ENCODE peak calls at places on chromosomes 7 and 10, in six cellular contexts. L is astrocyte of the spinal cord, X is substantia nigra, A is H54, M is activated T-helper 1 cell treated with Interleukin-2 at 50 U/mL for 16 hours, B is RWPE1. R is an unnamed sample.

GRCh38 chr10:24483701-24484100 is 240.0 kb downstream of the ARHGAP21 start:
- DNase-seq in M (peak), A (peak), B (peak), L (peak), X (no peak), R (no peak)

GRCh38 chr10:110353244-110354119 is 48.8 kb upstream of the SMNDC1 start:
- DNase-seq in A (peak), M (peak), B (peak), X (no peak), L (peak), R (no peak)

GRCh38 chr7:22831602-22832001 is 9.0 kb upstream of the TOMM7 start:
- DNase-seq in A (no peak), X (no peak), M (no peak), B (no peak), L (no peak), R (no peak)

GRCh38 chr10:102648889-102649752 is 4.8 kb downstream of the TRIM8 start:
- DNase-seq in X (peak), L (no peak), A (no peak), B (no peak), M (no peak), R (peak)

GRCh38 chr7:37916673-37917660 is at the start of gene SFRP4:
- DNase-seq in A (peak), X (peak), B (peak), M (no peak), L (peak), R (peak)

GRCh38 chr10:25875555-25876165 is 58.4 kb upstream of the MYO3A start:
- DNase-seq in B (peak), M (peak), X (peak), L (peak), A (peak), R (peak)

GRCh38 chr10:132133449-132134291 is 53.1 kb upstream of the DPYSL4 start:
- DNase-seq in M (no peak), A (no peak), X (no peak), B (no peak), L (no peak), R (no peak)

GRCh38 chr10:78623577-78624215 is 445.1 kb upstream of the ZMIZ1 start:
- DNase-seq in A (peak), X (no peak), B (peak), L (peak), M (no peak), R (no peak)

GRCh38 chr7:2645274-2645868 is 13.6 kb downstream of the TTYH3 start:
- DNase-seq in B (no peak), L (no peak), A (no peak), X (no peak), M (no peak), R (peak)

GRCh38 chr10:102596506-102596971 is 47.7 kb upstream of the TRIM8 start:
- DNase-seq in B (peak), L (peak), X (no peak), M (no peak), A (peak), R (peak)

GRCh38 chr7:665751-666453 is 60.6 kb upstream of the DNAAF5 start:
- DNase-seq in X (no peak), B (no peak), A (no peak), M (no peak), L (no peak), R (no peak)

GRCh38 chr7:101179117-101179779 is 845 bp downstream of the NAT16 start:
- DNase-seq in L (no peak), B (no peak), M (no peak), A (no peak), X (no peak), R (no peak)

GRCh38 chr10:60384006-60384405 is 5.7 kb downstream of the ANK3 start:
- DNase-seq in B (no peak), A (no peak), L (peak), X (no peak), M (no peak), R (no peak)

GRCh38 chr10:14758994-14759664 is 15.6 kb downstream of the FAM107B start:
- DNase-seq in L (no peak), X (no peak), A (no peak), B (no peak), M (no peak), R (peak)

GRCh38 chr10:28503114-28503513 is 29.8 kb upstream of the WAC start:
- DNase-seq in B (peak), A (peak), X (no peak), L (peak), M (no peak), R (no peak)

GRCh38 chr7:25859412-25859704 is 292.6 kb upstream of the NFE2L3 start:
- DNase-seq in X (no peak), B (no peak), A (no peak), M (no peak), L (no peak), R (no peak)

GRCh38 chr7:55307123-55307916 is 57.8 kb upstream of the LANCL2 start:
- DNase-seq in L (no peak), B (no peak), M (no peak), A (no peak), X (no peak), R (no peak)

GRCh38 chr10:112588225-112588990 is 141.4 kb downstream of the VTI1A start:
- DNase-seq in A (no peak), L (no peak), X (no peak), M (no peak), B (no peak), R (no peak)

GRCh38 chr7:122528879-122529481 is 169.9 kb downstream of the RNF133 start:
- DNase-seq in L (peak), B (peak), M (no peak), A (no peak), X (no peak), R (peak)

GRCh38 chr7:4200546-4201094 is 481.5 kb upstream of the FOXK1 start:
- DNase-seq in X (no peak), M (no peak), L (no peak), A (no peak), B (no peak), R (no peak)

GRCh38 chr7:64541438-64542359 is 21.2 kb downstream of the ZNF680 start:
- DNase-seq in M (no peak), L (peak), X (no peak), A (peak), B (no peak), R (no peak)

GRCh38 chr10:94622666-94623205 is 60.8 kb upstream of the CYP2C18 start:
- DNase-seq in L (no peak), M (no peak), A (no peak), B (no peak), X (no peak), R (no peak)

GRCh38 chr7:16114633-16115032 is 306.7 kb downstream of the CRPPA start:
- DNase-seq in X (no peak), B (peak), M (no peak), A (no peak), L (peak), R (peak)

GRCh38 chr10:1390200-1390599 is 334.0 kb downstream of the WDR37 start:
- DNase-seq in X (no peak), A (no peak), M (no peak), B (no peak), L (no peak), R (no peak)

GRCh38 chr7:14016950-14017349 is 27.5 kb upstream of the ETV1 start:
- DNase-seq in X (no peak), A (no peak), B (no peak), M (no peak), L (peak), R (no peak)

GRCh38 chr10:112539340-112539739 is 92.3 kb downstream of the VTI1A start:
- DNase-seq in B (peak), M (no peak), X (no peak), L (no peak), A (no peak), R (no peak)

GRCh38 chr10:5317547-5318107 is 47.1 kb upstream of the UCN3 start:
- DNase-seq in B (peak), A (peak), X (no peak), L (peak), M (peak), R (no peak)

GRCh38 chr10:110494532-110494931 is 3.2 kb upstream of the DUSP5 start:
- DNase-seq in M (no peak), L (no peak), X (no peak), B (no peak), A (no peak), R (no peak)

GRCh38 chr7:5282464-5283316 is at the start of gene SLC29A4:
- DNase-seq in B (no peak), X (peak), L (no peak), M (no peak), A (no peak), R (no peak)

GRCh38 chr10:75291800-75292199 is 56.0 kb upstream of the COMTD1 start:
- DNase-seq in B (no peak), A (no peak), L (no peak), X (no peak), M (no peak), R (no peak)

GRCh38 chr10:89213191-89213808 is 6.2 kb upstream of the CH25H start:
- DNase-seq in X (no peak), M (no peak), B (peak), A (peak), L (peak), R (peak)

GRCh38 chr7:15471387-15471786 is 90.4 kb downstream of the AGMO start:
- DNase-seq in A (no peak), X (no peak), L (no peak), B (no peak), M (no peak), R (no peak)

GRCh38 chr10:106038246-106038645 is 1126.3 kb downstream of the SORCS1 start:
- DNase-seq in A (no peak), X (no peak), B (no peak), L (no peak), M (no peak), R (no peak)

GRCh38 chr7:81150951-81151361 is 232.1 kb upstream of the SEMA3C start:
- DNase-seq in L (peak), M (no peak), X (no peak), B (no peak), A (no peak), R (no peak)

R was measured in NAMALWA.